ENCODE peak calls at places on chromosomes 4 and X, in four cellular contexts. One of them, this sample, is unnamed.

GRCh38 chr4:83261307-83261706 is 23.3 kb downstream of the COQ2 start:
- DNase-seq in psoas muscle: no peak
- DNase-seq in astrocyte of the cerebellum: no peak
- DNase-seq in right lobe of liver: no peak
- DNase-seq in this sample: no peak

GRCh38 chr4:166400270-166400894 is 527.3 kb downstream of the TLL1 start:
- DNase-seq in psoas muscle: no peak
- DNase-seq in astrocyte of the cerebellum: no peak
- DNase-seq in right lobe of liver: no peak
- DNase-seq in this sample: no peak

GRCh38 chr4:185513489-185514181 is 21.7 kb downstream of the PDLIM3 start:
- DNase-seq in psoas muscle: peak
- DNase-seq in astrocyte of the cerebellum: no peak
- DNase-seq in right lobe of liver: peak
- DNase-seq in this sample: no peak

GRCh38 chrX:132564026-132564425 is 75.2 kb upstream of the MBNL3 start:
- DNase-seq in psoas muscle: no peak
- DNase-seq in astrocyte of the cerebellum: no peak
- DNase-seq in right lobe of liver: no peak
- DNase-seq in this sample: no peak

GRCh38 chrX:96756491-96756890 is 71.8 kb downstream of the DIAPH2 start:
- DNase-seq in psoas muscle: no peak
- DNase-seq in astrocyte of the cerebellum: no peak
- DNase-seq in right lobe of liver: no peak
- DNase-seq in this sample: no peak

GRCh38 chr4:168796362-168797106 is 213.5 kb downstream of the CBR4 start:
- DNase-seq in psoas muscle: no peak
- DNase-seq in astrocyte of the cerebellum: peak
- DNase-seq in right lobe of liver: peak
- DNase-seq in this sample: no peak

GRCh38 chrX:13691845-13692334 is 3.0 kb downstream of the RAB9A start:
- DNase-seq in psoas muscle: no peak
- DNase-seq in astrocyte of the cerebellum: no peak
- DNase-seq in right lobe of liver: no peak
- DNase-seq in this sample: no peak

GRCh38 chr4:129218355-129218754 is 122.4 kb downstream of the C4orf33 start:
- DNase-seq in psoas muscle: no peak
- DNase-seq in astrocyte of the cerebellum: no peak
- DNase-seq in right lobe of liver: peak
- DNase-seq in this sample: no peak

GRCh38 chrX:153297376-153297775 is 24.2 kb downstream of the PNMA6F start:
- DNase-seq in psoas muscle: no peak
- DNase-seq in astrocyte of the cerebellum: no peak
- DNase-seq in right lobe of liver: no peak
- DNase-seq in this sample: no peak

GRCh38 chr4:8324640-8325239 is 55.2 kb downstream of the HTRA3 start:
- DNase-seq in psoas muscle: no peak
- DNase-seq in astrocyte of the cerebellum: no peak
- DNase-seq in right lobe of liver: peak
- DNase-seq in this sample: no peak

GRCh38 chr4:186957952-186958555 is 234.4 kb upstream of the FAT1 start:
- DNase-seq in psoas muscle: no peak
- DNase-seq in astrocyte of the cerebellum: peak
- DNase-seq in right lobe of liver: no peak
- DNase-seq in this sample: no peak

GRCh38 chr4:71009796-71010588 is 16.5 kb downstream of the DCK start:
- DNase-seq in psoas muscle: no peak
- DNase-seq in astrocyte of the cerebellum: peak
- DNase-seq in right lobe of liver: no peak
- DNase-seq in this sample: no peak

GRCh38 chrX:38868941-38869378 is 67.7 kb downstream of the MID1IP1 start:
- DNase-seq in psoas muscle: no peak
- DNase-seq in astrocyte of the cerebellum: no peak
- DNase-seq in right lobe of liver: no peak
- DNase-seq in this sample: no peak

GRCh38 chr4:137510866-137511265 is 21.4 kb downstream of the PCDH18 start:
- DNase-seq in psoas muscle: no peak
- DNase-seq in astrocyte of the cerebellum: peak
- DNase-seq in right lobe of liver: no peak
- DNase-seq in this sample: no peak

GRCh38 chrX:35292522-35292921 is 349.9 kb downstream of the FAM47B start:
- DNase-seq in psoas muscle: no peak
- DNase-seq in astrocyte of the cerebellum: no peak
- DNase-seq in right lobe of liver: no peak
- DNase-seq in this sample: no peak

GRCh38 chr4:188061083-188061482 is 48.3 kb downstream of the TRIML2 start:
- DNase-seq in psoas muscle: no peak
- DNase-seq in astrocyte of the cerebellum: no peak
- DNase-seq in right lobe of liver: no peak
- DNase-seq in this sample: no peak

GRCh38 chr4:60485279-60485678 is 714.8 kb upstream of the ADGRL3 start:
- DNase-seq in psoas muscle: no peak
- DNase-seq in astrocyte of the cerebellum: peak
- DNase-seq in right lobe of liver: no peak
- DNase-seq in this sample: no peak

GRCh38 chr4:7929530-7929951 is 10.1 kb downstream of the AFAP1 start:
- DNase-seq in psoas muscle: no peak
- DNase-seq in astrocyte of the cerebellum: no peak
- DNase-seq in right lobe of liver: no peak
- DNase-seq in this sample: no peak

GRCh38 chr4:159048166-159048886 is 54.6 kb upstream of the RAPGEF2 start:
- DNase-seq in psoas muscle: peak
- DNase-seq in astrocyte of the cerebellum: peak
- DNase-seq in right lobe of liver: peak
- DNase-seq in this sample: no peak

GRCh38 chr4:22668301-22668700 is 24.4 kb upstream of the GBA3 start:
- DNase-seq in psoas muscle: no peak
- DNase-seq in astrocyte of the cerebellum: peak
- DNase-seq in right lobe of liver: no peak
- DNase-seq in this sample: no peak

GRCh38 chr4:15106417-15106816 is 104.1 kb downstream of the CPEB2 start:
- DNase-seq in psoas muscle: no peak
- DNase-seq in astrocyte of the cerebellum: no peak
- DNase-seq in right lobe of liver: no peak
- DNase-seq in this sample: no peak

GRCh38 chr4:182655321-182655720 is 261.9 kb downstream of the DCTD start:
- DNase-seq in psoas muscle: no peak
- DNase-seq in astrocyte of the cerebellum: no peak
- DNase-seq in right lobe of liver: no peak
- DNase-seq in this sample: no peak

GRCh38 chrX:46686003-46686645 is 72.8 kb downstream of the SLC9A7 start:
- DNase-seq in psoas muscle: no peak
- DNase-seq in astrocyte of the cerebellum: peak
- DNase-seq in right lobe of liver: no peak
- DNase-seq in this sample: peak

GRCh38 chrX:32483534-32484136 is 727.7 kb downstream of the DMD start:
- DNase-seq in psoas muscle: no peak
- DNase-seq in astrocyte of the cerebellum: no peak
- DNase-seq in right lobe of liver: no peak
- DNase-seq in this sample: no peak

GRCh38 chr4:184810720-184811119 is 15.0 kb downstream of the ACSL1 start:
- DNase-seq in psoas muscle: peak
- DNase-seq in astrocyte of the cerebellum: no peak
- DNase-seq in right lobe of liver: peak
- DNase-seq in this sample: peak

GRCh38 chr4:16120720-16121119 is 36.9 kb upstream of the PROM1 start:
- DNase-seq in psoas muscle: no peak
- DNase-seq in astrocyte of the cerebellum: no peak
- DNase-seq in right lobe of liver: no peak
- DNase-seq in this sample: peak

GRCh38 chr4:14264437-14264836 is 636.9 kb upstream of the BOD1L1 start:
- DNase-seq in psoas muscle: no peak
- DNase-seq in astrocyte of the cerebellum: no peak
- DNase-seq in right lobe of liver: no peak
- DNase-seq in this sample: no peak

GRCh38 chrX:39773923-39774803 is 323.6 kb downstream of the BCOR start:
- DNase-seq in psoas muscle: no peak
- DNase-seq in astrocyte of the cerebellum: no peak
- DNase-seq in right lobe of liver: no peak
- DNase-seq in this sample: peak

GRCh38 chr4:99655315-99656081 is 2.1 kb downstream of the C4orf54 start:
- DNase-seq in psoas muscle: peak
- DNase-seq in astrocyte of the cerebellum: peak
- DNase-seq in right lobe of liver: no peak
- DNase-seq in this sample: no peak

GRCh38 chr4:124188601-124189000 is 523.9 kb downstream of the ANKRD50 start:
- DNase-seq in psoas muscle: no peak
- DNase-seq in astrocyte of the cerebellum: no peak
- DNase-seq in right lobe of liver: no peak
- DNase-seq in this sample: no peak

GRCh38 chr4:80911458-80911857 is 119.0 kb upstream of the BMP3 start:
- DNase-seq in psoas muscle: no peak
- DNase-seq in astrocyte of the cerebellum: no peak
- DNase-seq in right lobe of liver: no peak
- DNase-seq in this sample: no peak

DNA sequence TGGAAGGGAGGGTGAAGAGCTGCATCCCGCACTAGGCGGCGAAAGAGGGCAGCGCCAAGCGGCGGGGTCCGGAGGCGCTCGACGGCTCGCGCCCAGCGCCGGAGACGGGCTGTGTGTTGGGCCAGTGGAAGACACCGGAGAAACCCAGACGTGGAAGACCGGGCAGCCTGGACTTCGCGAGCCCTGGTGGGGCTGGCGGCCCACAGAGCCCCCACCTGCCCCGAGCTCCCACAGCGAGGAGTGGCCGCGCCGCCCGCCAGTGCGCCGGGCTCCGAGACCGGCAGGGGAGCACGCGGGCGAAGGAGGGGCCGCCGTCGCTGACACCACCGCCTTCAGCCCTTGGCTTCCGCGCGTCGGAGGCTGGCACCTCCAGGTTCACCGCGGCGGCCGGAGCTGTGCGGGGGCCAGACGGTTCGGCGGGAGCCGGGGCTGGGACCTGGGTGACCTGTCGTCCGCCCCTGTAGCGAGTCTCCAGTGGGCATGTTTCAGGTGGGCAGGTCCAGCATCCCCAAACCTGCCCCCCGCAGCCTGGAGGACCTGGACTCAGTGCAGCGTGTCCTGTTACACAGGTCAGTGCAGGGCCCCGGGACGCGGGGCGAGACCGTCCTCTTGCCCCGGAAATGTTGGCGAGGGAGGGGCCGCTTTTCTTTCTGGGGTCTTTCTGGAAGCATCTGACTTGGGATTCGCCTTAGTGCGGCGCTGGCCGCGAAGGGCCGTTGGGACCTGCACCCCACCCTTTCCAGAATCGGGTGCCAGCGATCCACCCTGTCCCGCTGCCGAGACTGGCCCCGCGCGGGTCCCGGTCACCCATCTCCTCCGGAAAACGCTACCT is 9.6 kb upstream of the INTU start:
- DNase-seq in psoas muscle: peak
- DNase-seq in astrocyte of the cerebellum: no peak
- DNase-seq in right lobe of liver: no peak
- DNase-seq in this sample: peak
- TF ChIP-seq CTCF in psoas muscle: no peak
- TF ChIP-seq CTCF in astrocyte of the cerebellum: peak
- TF ChIP-seq CTCF in right lobe of liver: no peak
- TF ChIP-seq CTCF in this sample: no peak

GRCh38 chr4:173758132-173758531 is 228.1 kb upstream of the HAND2 start:
- DNase-seq in psoas muscle: no peak
- DNase-seq in astrocyte of the cerebellum: no peak
- DNase-seq in right lobe of liver: no peak
- DNase-seq in this sample: no peak

GRCh38 chr4:173753408-173753807 is 223.4 kb upstream of the HAND2 start:
- DNase-seq in psoas muscle: no peak
- DNase-seq in astrocyte of the cerebellum: no peak
- DNase-seq in right lobe of liver: no peak
- DNase-seq in this sample: no peak

GRCh38 chr4:173748353-173748752 is 218.3 kb upstream of the HAND2 start:
- DNase-seq in psoas muscle: no peak
- DNase-seq in astrocyte of the cerebellum: no peak
- DNase-seq in right lobe of liver: no peak
- DNase-seq in this sample: no peak

GRCh38 chr4:173747537-173748257 is 217.7 kb upstream of the HAND2 start:
- DNase-seq in psoas muscle: no peak
- DNase-seq in astrocyte of the cerebellum: no peak
- DNase-seq in right lobe of liver: no peak
- DNase-seq in this sample: no peak

GRCh38 chr4:173752610-173753009 is 222.6 kb upstream of the HAND2 start:
- DNase-seq in psoas muscle: no peak
- DNase-seq in astrocyte of the cerebellum: no peak
- DNase-seq in right lobe of liver: no peak
- DNase-seq in this sample: peak
- TF ChIP-seq CTCF in psoas muscle: no peak
- TF ChIP-seq CTCF in astrocyte of the cerebellum: peak
- TF ChIP-seq CTCF in right lobe of liver: peak
- TF ChIP-seq CTCF in this sample: peak

GRCh38 chr4:150546286-150546685 is 35.7 kb upstream of the MAB21L2 start:
- DNase-seq in psoas muscle: no peak
- DNase-seq in astrocyte of the cerebellum: no peak
- DNase-seq in right lobe of liver: no peak
- DNase-seq in this sample: no peak

GRCh38 chr4:150543042-150543441 is 38.9 kb upstream of the MAB21L2 start:
- DNase-seq in psoas muscle: no peak
- DNase-seq in astrocyte of the cerebellum: no peak
- DNase-seq in right lobe of liver: no peak
- DNase-seq in this sample: no peak

GRCh38 chr4:150541681-150542080 is 40.3 kb upstream of the MAB21L2 start:
- DNase-seq in psoas muscle: no peak
- DNase-seq in astrocyte of the cerebellum: no peak
- DNase-seq in right lobe of liver: no peak
- DNase-seq in this sample: no peak

GRCh38 chr4:150547154-150547838 is 34.7 kb upstream of the MAB21L2 start:
- DNase-seq in psoas muscle: no peak
- DNase-seq in astrocyte of the cerebellum: no peak
- DNase-seq in right lobe of liver: no peak
- DNase-seq in this sample: no peak
- TF ChIP-seq CTCF in psoas muscle: no peak
- TF ChIP-seq CTCF in astrocyte of the cerebellum: no peak
- TF ChIP-seq CTCF in right lobe of liver: no peak
- TF ChIP-seq CTCF in this sample: no peak

DNA sequence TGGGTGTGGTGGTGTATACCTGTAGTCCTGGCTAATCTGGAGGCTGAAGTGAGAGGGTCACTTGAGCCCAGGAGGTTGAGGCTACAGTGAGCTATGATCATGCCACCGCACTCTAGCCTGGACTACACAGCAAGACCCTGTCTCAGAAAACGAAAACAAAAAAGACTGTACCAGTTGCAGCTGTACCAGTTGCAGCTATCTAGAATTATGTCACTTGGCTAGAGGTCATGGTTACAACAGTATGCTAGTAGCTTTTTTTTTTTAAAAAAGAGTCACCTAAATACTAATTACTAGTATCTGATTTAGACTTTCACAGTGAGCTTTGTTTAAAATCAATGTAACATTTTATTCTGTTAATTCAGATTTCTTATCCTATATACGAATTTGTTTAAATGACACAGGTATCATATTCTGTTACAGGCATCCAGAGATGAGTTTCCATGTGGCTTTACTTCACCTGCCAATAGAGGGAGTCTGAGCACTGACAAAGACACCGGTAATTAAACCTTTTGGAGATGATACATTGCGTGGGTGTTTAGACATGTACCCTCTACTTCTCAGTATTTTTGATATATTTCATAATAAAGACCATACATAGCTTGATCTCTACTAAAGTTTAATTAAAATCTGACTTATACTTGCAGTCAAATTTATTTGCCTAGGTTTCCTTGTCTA is 100.2 kb upstream of the IL13RA1 start:
- DNase-seq in psoas muscle: no peak
- DNase-seq in astrocyte of the cerebellum: no peak
- DNase-seq in right lobe of liver: no peak
- DNase-seq in this sample: no peak
- TF ChIP-seq CTCF in psoas muscle: peak
- TF ChIP-seq CTCF in astrocyte of the cerebellum: peak
- TF ChIP-seq CTCF in right lobe of liver: peak
- TF ChIP-seq CTCF in this sample: peak

This sample was measured in activated CD8-positive, alpha-beta T cell treated with anti-CD3 and anti-CD28 coated beads for 36 hours.